ENCODE peak calls at places on chromosomes 7 and 10, in four cellular contexts. N is astrocyte of the spinal cord, T is MM.1S, G is BJ. V is an unnamed sample.

GRCh38 chr10:109593686-109594085 is 329.6 kb downstream of the XPNPEP1 start:
- DNase-seq in N (no peak), T (no peak), G (no peak), V (no peak)

GRCh38 chr10:44006826-44007225 is 358.1 kb upstream of the ZNF32 start:
- DNase-seq in N (no peak), T (no peak), G (no peak), V (no peak)

GRCh38 chr10:77231375-77231774 is 406.2 kb downstream of the KCNMA1 start:
- DNase-seq in N (no peak), T (peak; percentile 77), G (no peak), V (no peak)

GRCh38 chr7:44971188-44971907 is 7.5 kb downstream of the MYO1G start:
- DNase-seq in N (no peak), T (no peak), G (no peak), V (no peak)

GRCh38 chr7:135334830-135335543 is 101.3 kb downstream of the STRA8 start:
- DNase-seq in N (no peak), T (no peak), G (no peak), V (no peak)

GRCh38 chr7:120055300-120055699 is 217.7 kb upstream of the KCND2 start:
- DNase-seq in N (peak; percentile 64), T (no peak), G (no peak), V (peak; percentile 55)

GRCh38 chr7:74355091-74355490 is 65.9 kb downstream of the CLIP2 start:
- DNase-seq in N (peak; percentile 87), T (no peak), G (no peak), V (peak; percentile 88)

GRCh38 chr7:67955061-67955460 is 958.4 kb downstream of the TYW1 start:
- DNase-seq in N (no peak), T (no peak), G (no peak), V (no peak)

GRCh38 chr10:125121003-125121402 is 39.4 kb downstream of the CTBP2 start:
- DNase-seq in N (no peak), T (no peak), G (no peak), V (no peak)

GRCh38 chr7:42170724-42171123 is 66.3 kb downstream of the GLI3 start:
- DNase-seq in N (no peak), T (no peak), G (no peak), V (no peak)

GRCh38 chr10:63236113-63236935 is 103.2 kb downstream of the NRBF2 start:
- DNase-seq in N (peak; percentile 94), T (peak; percentile 64), G (peak; percentile 89), V (peak; percentile 93)

GRCh38 chr7:85220651-85221050 is 33.8 kb upstream of the SEMA3D start:
- DNase-seq in N (no peak), T (no peak), G (no peak), V (no peak)

GRCh38 chr10:12547301-12547771 is 198.0 kb downstream of the CAMK1D start:
- DNase-seq in N (no peak), T (no peak), G (no peak), V (peak; percentile 29)

GRCh38 chr7:139112741-139113250 is 3.3 kb upstream of the ZC3HAV1 start:
- DNase-seq in N (no peak), T (no peak), G (no peak), V (no peak)

GRCh38 chr10:79017882-79018550 is 50.8 kb upstream of the ZMIZ1 start:
- DNase-seq in N (no peak), T (no peak), G (no peak), V (no peak)

GRCh38 chr7:101094791-101095375 is 9.6 kb downstream of the TRIM56 start:
- DNase-seq in N (peak; percentile 64), T (no peak), G (no peak), V (peak; percentile 78)

GRCh38 chr10:132464256-132465192 is 67.5 kb downstream of the PWWP2B start:
- DNase-seq in N (no peak), T (no peak), G (no peak), V (peak; percentile 32)

GRCh38 chr7:9672518-9672917 is 1239.1 kb downstream of the NXPH1 start:
- DNase-seq in N (no peak), T (no peak), G (no peak), V (no peak)

GRCh38 chr7:132112632-132113031 is 463.6 kb downstream of the PLXNA4 start:
- DNase-seq in N (no peak), T (no peak), G (no peak), V (no peak)

GRCh38 chr10:106705576-106706526 is 458.7 kb downstream of the SORCS1 start:
- DNase-seq in N (peak; percentile 43), T (peak; percentile 64), G (no peak), V (peak; percentile 84)

GRCh38 chr10:130757271-130757670 is 554.2 kb downstream of the TCERG1L start:
- DNase-seq in N (no peak), T (no peak), G (no peak), V (no peak)

GRCh38 chr7:22782616-22783232 is 39.9 kb downstream of the TOMM7 start:
- DNase-seq in N (peak; percentile 41), T (peak; percentile 66), G (no peak), V (peak; percentile 68)

GRCh38 chr10:95341716-95342130 is 50.9 kb upstream of the PDLIM1 start:
- DNase-seq in N (peak; percentile 47), T (no peak), G (peak; percentile 56), V (peak; percentile 91)

GRCh38 chr10:130495116-130495862 is 359.1 kb downstream of the GLRX3 start:
- DNase-seq in N (no peak), T (no peak), G (no peak), V (no peak)

GRCh38 chr7:90768301-90768700 is 172.2 kb downstream of the CDK14 start:
- DNase-seq in N (no peak), T (no peak), G (no peak), V (no peak)

GRCh38 chr10:6119962-6120361 is 31.1 kb downstream of the RBM17 start:
- DNase-seq in N (no peak), T (no peak), G (no peak), V (no peak)

GRCh38 chr10:103764296-103765088 is 90.9 kb downstream of the SH3PXD2A start:
- DNase-seq in N (no peak), T (no peak), G (no peak), V (no peak)

GRCh38 chr7:20798081-20798693 is 11.5 kb upstream of the SP8 start:
- DNase-seq in N (no peak), T (peak; percentile 89), G (no peak), V (peak; percentile 23)

GRCh38 chr7:75669579-75669978 is 69.2 kb downstream of the HIP1 start:
- DNase-seq in N (no peak), T (no peak), G (no peak), V (no peak)

GRCh38 chr7:13945670-13946069 is 43.8 kb downstream of the ETV1 start:
- DNase-seq in N (peak; percentile 70), T (no peak), G (no peak), V (peak; percentile 65)

GRCh38 chr7:30430300-30430699 is 48.3 kb downstream of the NOD1 start:
- DNase-seq in N (peak; percentile 22), T (no peak), G (no peak), V (peak; percentile 44)

DNA sequence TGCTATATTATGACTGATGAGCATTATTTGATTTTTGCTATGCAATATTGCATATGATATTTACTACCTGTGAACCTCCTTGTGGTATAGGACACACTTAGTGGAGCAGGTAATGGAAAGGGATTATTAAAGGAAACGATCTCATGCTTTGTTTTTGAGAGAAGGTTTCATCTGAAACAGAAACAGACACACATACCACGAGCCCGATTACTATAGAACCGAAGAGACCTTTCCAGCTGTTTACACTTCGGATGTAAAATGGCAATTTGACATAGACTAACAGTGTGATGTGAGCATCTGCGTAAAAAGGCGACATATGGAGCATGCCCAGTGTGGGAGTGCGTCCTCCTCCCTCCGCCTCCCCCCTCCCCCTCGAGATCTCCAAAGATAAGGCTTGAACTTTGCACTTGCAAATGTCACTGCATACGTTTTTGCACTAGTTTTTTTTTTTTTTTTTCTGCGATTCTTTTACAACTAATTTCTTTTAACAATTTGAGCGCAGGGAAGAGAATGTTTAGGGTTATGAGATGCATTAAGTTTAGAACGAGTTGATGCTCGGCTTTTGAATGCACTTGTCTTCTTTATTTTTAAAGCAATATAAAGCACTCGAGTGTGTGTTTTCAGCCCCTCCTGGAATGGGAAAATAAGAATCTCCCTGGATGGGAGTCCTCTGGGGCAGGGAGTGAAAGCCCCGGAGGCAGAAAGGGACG is 251.0 kb downstream of the NSUN6 start:
- DNase-seq in N (no peak), T (peak; percentile 61), G (no peak), V (no peak)
- H3K4me3 ChIP-seq in N (peak overlapping the region; percentile 3), T (peak overlapping the region; percentile 45), G (no peak overlapping the region), V (no peak overlapping the region)

GRCh38 chr7:145848691-145849090 is 267.9 kb upstream of the CNTNAP2 start:
- DNase-seq in N (no peak), T (peak; percentile 25), G (no peak), V (peak; percentile 52)

GRCh38 chr7:145850636-145851035 is 266.0 kb upstream of the CNTNAP2 start:
- DNase-seq in N (no peak), T (no peak), G (no peak), V (no peak)

GRCh38 chr7:145839814-145840213 is 276.8 kb upstream of the CNTNAP2 start:
- DNase-seq in N (no peak), T (no peak), G (no peak), V (no peak)

GRCh38 chr7:145845345-145845744 is 271.3 kb upstream of the CNTNAP2 start:
- DNase-seq in N (no peak), T (peak; percentile 25), G (no peak), V (no peak)
- H3K4me3 ChIP-seq in N (no peak overlapping the region), T (peak overlapping the region; percentile 8), G (no peak overlapping the region), V (no peak overlapping the region)

DNA sequence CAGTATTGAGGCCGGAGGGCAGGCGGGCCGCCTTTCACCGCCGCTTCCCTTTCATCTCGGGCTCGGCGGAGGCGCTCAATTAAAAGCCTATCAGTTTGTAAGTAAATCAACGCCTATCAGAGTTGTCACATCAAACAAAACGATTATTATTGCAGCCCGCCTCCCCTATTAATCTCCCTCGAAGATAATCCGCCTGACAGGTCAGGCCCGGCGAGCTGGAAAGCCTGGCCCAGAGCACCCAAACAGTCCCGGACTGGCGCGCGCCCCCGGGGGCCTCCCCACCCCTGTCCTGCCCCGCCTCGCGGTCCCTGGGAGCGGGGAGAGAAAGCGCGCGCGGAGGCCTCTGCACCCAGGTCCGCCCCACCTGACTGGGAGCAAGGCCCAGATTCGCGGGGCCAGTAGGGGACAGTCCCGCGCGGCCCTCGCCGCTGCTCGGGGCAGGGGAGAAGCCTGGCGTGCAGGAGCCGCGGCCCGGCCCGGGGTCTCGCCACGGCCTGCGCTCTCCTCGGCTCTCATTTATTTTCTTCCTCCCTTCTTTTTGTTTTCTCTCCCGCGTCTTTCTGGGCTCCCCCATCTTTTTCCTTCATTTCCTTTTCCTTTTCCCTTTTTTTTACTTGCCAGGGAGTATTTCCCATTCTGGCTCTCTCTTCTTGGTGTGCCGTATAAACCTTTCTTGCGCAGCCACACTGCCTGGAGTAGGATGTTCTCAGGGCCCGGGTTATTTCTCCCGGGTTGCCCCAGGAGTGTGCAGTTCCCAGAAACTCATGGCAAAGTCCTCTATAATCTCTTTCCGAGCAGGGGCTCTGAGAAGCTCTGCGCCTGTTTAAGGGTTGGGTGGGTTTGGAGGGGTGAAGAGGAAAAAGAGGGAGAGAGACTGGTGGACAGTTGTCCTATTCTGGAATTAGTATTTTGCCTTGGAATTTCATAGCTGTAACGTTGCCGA is 3.9 kb upstream of the ZNF503 start:
- DNase-seq in N (peak; percentile 29), T (no peak), G (no peak), V (no peak)
- H3K4me3 ChIP-seq in N (peak overlapping the region; percentile 99), T (no peak overlapping the region), G (no peak overlapping the region), V (no peak overlapping the region)

GRCh38 chr7:6536262-6536770 is 14.9 kb downstream of the GRID2IP start:
- DNase-seq in N (no peak), T (no peak), G (no peak), V (no peak)
- H3K4me3 ChIP-seq in N (no peak overlapping the region), T (peak overlapping the region; percentile 33), G (no peak overlapping the region), V (peak overlapping the region; percentile 29)

GRCh38 chr10:113557389-113558321 is 4.8 kb downstream of the HABP2 start:
- DNase-seq in N (no peak), T (no peak), G (no peak), V (peak; percentile 26)
- H3K4me3 ChIP-seq in N (no peak overlapping the region), T (no peak overlapping the region), G (no peak overlapping the region), V (no peak overlapping the region)

GRCh38 chr7:4631664-4632171 is 50.4 kb upstream of the FOXK1 start:
- DNase-seq in N (peak; percentile 90), T (no peak), G (peak; percentile 57), V (peak; percentile 97)
- H3K4me3 ChIP-seq in N (peak overlapping the region; percentile 30), T (no peak overlapping the region), G (peak overlapping the region; percentile 40), V (peak overlapping the region; percentile 48)

V was measured in choroid plexus epithelial cell.